ENCODE peak calls at places on chromosomes 11 and 22, in four cellular contexts. L is heart right ventricle; F is testis; K is CD8-positive, alpha-beta memory T cell. P is an unnamed sample.

GRCh38 chr22:21936151-21936778 is 16.4 kb downstream of the PPM1F start:
- DNase-seq in L (no peak), F (no peak), K (no peak), P (no peak)

GRCh38 chr22:33557836-33558235 is 362.4 kb downstream of the LARGE1 start:
- DNase-seq in L (no peak), F (no peak), K (no peak), P (no peak)

GRCh38 chr11:75498556-75499255 is 27.0 kb downstream of the GDPD5 start:
- DNase-seq in L (no peak), F (no peak), K (no peak), P (no peak)

GRCh38 chr22:45105281-45105700 is 58.4 kb upstream of the NUP50 start:
- DNase-seq in L (no peak), F (peak; percentile 82), K (no peak), P (no peak)

GRCh38 chr22:49258107-49259010 is 569.3 kb downstream of the BRD1 start:
- DNase-seq in L (no peak), F (no peak), K (no peak), P (no peak)

GRCh38 chr11:2510626-2511402 is 66.0 kb downstream of the KCNQ1 start:
- DNase-seq in L (no peak), F (no peak), K (no peak), P (no peak)

GRCh38 chr11:123770712-123771111 is 16.4 kb upstream of the OR6X1 start:
- DNase-seq in L (no peak), F (no peak), K (no peak), P (no peak)

GRCh38 chr11:34904421-34904950 is 11.7 kb downstream of the APIP start:
- DNase-seq in L (no peak), F (no peak), K (no peak), P (peak; percentile 48)

GRCh38 chr11:86692746-86693145 is 20.3 kb upstream of the ME3 start:
- DNase-seq in L (no peak), F (no peak), K (no peak), P (no peak)

GRCh38 chr11:110621826-110622225 is 90.4 kb downstream of the ARHGAP20 start:
- DNase-seq in L (no peak), F (no peak), K (no peak), P (no peak)

GRCh38 chr11:106627694-106628093 is 390.6 kb downstream of the GUCY1A2 start:
- DNase-seq in L (no peak), F (no peak), K (no peak), P (no peak)

GRCh38 chr22:35054064-35054463 is 11.9 kb upstream of the ISX start:
- DNase-seq in L (no peak), F (no peak), K (no peak), P (no peak)

GRCh38 chr11:74729397-74729796 is 1.8 kb downstream of the CHRDL2 start:
- DNase-seq in L (no peak), F (no peak), K (no peak), P (no peak)

GRCh38 chr11:43989162-43989961 is 46.9 kb downstream of the C11orf96 start:
- DNase-seq in L (peak; percentile 75), F (peak; percentile 82), K (no peak), P (no peak)

GRCh38 chr22:25744694-25745093 is 2.7 kb downstream of the MYO18B start:
- DNase-seq in L (no peak), F (no peak), K (no peak), P (no peak)
- H3K4me3 ChIP-seq in L (peak overlapping the region; percentile 50), F (no peak overlapping the region), K (no peak overlapping the region), P (no peak overlapping the region)

DNA sequence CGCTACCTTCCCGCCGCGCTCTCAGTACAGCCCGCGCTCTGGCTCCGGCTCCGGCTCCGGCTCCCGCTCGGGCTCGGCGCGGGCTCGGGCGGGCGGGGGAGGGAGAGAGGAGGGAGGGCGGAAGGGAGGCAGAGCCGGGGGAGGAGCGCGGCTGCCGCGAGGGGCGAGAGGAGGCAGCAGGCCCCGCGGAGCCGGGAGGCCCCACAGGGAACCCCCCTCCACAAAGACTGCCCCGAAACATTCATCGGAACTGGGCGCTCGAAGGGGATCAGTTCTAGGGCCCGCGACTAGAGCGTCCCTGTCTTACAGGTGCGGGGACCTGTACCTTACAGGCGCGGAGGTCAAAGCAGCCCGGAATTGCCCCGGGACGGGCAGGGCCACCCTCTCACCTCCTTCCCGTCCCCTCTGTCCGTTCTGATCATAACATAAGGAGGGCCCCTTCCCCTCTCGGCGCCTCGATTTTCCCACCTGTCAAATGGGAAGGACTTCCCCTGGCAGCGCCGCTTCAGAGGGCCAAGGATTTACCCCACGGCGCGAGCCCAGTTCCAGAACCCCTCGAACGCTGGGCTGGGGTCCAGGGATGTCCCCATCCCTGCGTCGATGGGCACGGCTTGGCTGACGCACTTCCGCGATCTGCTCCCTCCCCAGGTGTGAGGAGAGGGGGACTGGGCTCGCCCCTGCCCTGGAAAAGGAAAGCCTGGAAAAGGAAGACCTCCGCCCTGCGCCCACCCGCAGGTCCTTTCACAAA is at the start of gene SHISA8:
- DNase-seq in L (no peak), F (peak; percentile 60), K (peak; percentile 59), P (no peak)
- H3K4me3 ChIP-seq in L (peak within 1 kb of the TSS; percentile 29), F (no peak within 1 kb of the TSS), K (peak within 1 kb of the TSS; percentile 47), P (no peak within 1 kb of the TSS)

GRCh38 chr22:20211997-20212753 is 55.9 kb downstream of the RTN4R start:
- DNase-seq in L (peak; percentile 54), F (no peak), K (no peak), P (no peak)
- H3K4me3 ChIP-seq in L (no peak overlapping the region), F (no peak overlapping the region), K (no peak overlapping the region), P (no peak overlapping the region)

DNA sequence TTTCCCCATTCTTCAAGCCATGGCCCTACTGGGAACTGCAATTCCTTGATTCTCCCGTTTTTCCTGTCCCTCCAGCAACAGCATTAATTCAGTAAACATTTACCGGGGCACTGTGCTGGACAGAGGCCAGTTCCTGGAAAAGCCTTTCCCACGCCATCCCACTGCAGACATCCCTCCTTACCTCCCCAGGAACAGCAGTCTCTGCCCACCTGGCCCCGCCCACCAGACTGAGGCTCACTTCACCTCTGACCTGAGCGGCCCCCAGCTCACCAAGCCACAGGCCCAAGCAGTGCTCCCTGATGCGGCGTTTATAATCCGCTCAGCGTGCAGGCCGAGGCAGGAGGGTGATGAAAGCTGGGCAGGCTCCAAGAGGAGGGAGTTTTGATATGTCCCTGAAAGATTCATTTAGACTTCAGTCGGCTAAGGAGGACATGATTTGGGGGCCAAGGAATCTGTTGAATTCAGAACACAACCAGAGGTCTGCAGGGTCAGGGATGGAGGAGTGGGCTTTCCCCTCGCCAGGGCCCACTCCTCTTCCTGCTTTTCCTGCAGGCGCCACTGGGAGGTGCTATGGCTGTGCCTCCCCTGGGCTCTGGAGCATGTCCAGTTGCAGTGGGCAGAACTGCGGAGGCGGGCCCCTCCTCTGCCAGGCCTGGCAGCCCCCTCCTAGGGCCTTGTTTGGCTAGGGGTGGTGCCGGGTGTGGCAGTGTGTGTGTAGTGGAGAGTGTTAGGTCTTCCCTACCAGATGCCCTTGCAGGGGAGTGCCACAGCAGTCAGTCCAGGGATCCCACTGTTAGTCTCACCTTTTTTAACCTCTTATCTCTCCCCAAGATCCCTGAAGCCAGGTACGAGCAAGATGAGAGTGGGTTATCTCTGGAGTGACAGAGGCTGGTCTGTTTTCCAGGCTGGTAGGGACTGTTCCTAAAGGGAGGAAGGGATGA is 1.4 kb upstream of the TAGLN start:
- DNase-seq in L (no peak), F (no peak), K (no peak), P (no peak)
- H3K4me3 ChIP-seq in L (peak overlapping the region; percentile 46), F (no peak overlapping the region), K (no peak overlapping the region), P (no peak overlapping the region)

GRCh38 chr11:282171-282570 is 4.0 kb downstream of the NLRP6 start:
- DNase-seq in L (no peak), F (no peak), K (no peak), P (no peak)

GRCh38 chr11:281486-282161 is 3.4 kb downstream of the NLRP6 start:
- DNase-seq in L (peak; percentile 1), F (peak; percentile 13), K (no peak), P (no peak)

GRCh38 chr11:279040-279965 is 1.1 kb downstream of the NLRP6 start:
- DNase-seq in L (peak; percentile 3), F (no peak), K (peak; percentile 31), P (no peak)

GRCh38 chr11:279966-280761 is 2.0 kb downstream of the NLRP6 start:
- DNase-seq in L (peak; percentile 5), F (no peak), K (no peak), P (no peak)

DNA sequence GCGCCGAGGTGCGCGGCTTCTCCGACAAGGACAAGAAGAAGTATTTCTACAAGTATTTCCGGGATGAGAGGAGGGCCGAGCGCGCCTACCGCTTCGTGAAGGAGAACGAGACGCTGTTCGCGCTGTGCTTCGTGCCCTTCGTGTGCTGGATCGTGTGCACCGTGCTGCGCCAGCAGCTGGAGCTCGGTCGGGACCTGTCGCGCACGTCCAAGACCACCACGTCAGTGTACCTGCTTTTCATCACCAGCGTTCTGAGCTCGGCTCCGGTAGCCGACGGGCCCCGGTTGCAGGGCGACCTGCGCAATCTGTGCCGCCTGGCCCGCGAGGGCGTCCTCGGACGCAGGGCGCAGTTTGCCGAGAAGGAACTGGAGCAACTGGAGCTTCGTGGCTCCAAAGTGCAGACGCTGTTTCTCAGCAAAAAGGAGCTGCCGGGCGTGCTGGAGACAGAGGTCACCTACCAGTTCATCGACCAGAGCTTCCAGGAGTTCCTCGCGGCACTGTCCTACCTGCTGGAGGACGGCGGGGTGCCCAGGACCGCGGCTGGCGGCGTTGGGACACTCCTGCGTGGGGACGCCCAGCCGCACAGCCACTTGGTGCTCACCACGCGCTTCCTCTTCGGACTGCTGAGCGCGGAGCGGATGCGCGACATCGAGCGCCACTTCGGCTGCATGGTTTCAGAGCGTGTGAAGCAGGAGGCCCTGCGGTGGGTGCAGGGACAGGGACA is 2.7 kb downstream of the NLRP6 start:
- DNase-seq in L (peak; percentile 3), F (peak; percentile 12), K (peak; percentile 59), P (no peak)
- H3K4me3 ChIP-seq in L (no peak overlapping the region), F (peak overlapping the region; percentile 41), K (peak overlapping the region; percentile 70), P (no peak overlapping the region)

GRCh38 chr11:628056-628455 is 1.1 kb upstream of the SCT start:
- DNase-seq in L (no peak), F (no peak), K (no peak), P (no peak)

GRCh38 chr11:627273-627585 is 248 bp upstream of the SCT start:
- DNase-seq in L (no peak), F (no peak), K (no peak), P (no peak)

GRCh38 chr11:630871-631270 is 3.9 kb upstream of the SCT start:
- DNase-seq in L (no peak), F (no peak), K (no peak), P (no peak)

GRCh38 chr11:626475-627272 is at the start of gene SCT:
- DNase-seq in L (no peak), F (no peak), K (no peak), P (no peak)

DNA sequence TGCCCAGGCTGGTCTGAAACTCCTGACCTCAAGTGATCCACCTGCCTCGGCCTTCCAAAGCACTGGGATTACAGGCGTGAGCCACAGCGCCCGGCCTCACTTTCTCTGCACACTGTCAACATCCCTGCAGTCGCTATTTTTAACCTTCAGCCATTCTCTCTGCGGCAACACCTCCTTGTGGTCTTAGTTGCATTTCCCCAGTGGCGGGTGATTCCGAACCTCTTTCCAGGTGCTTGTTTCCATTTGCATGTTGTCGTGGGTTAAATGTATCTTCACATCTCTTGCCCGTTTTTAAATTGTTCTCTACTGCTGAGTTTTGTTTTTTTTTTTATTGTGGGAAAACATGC is 2.2 kb upstream of the SCT start:
- DNase-seq in L (no peak), F (no peak), K (no peak), P (peak; percentile 36)
- H3K4me3 ChIP-seq in L (no peak overlapping the region), F (no peak overlapping the region), K (no peak overlapping the region), P (no peak overlapping the region)